ENCODE peak calls at places on chromosome 3, in eight cellular contexts. A is activated CD4-positive, alpha-beta T cell treated with anti-CD3 and anti-CD28 coated beads, Interleukin-2, amount 10 ng/mL, durations not matched to agents 7 days and 5 days; K is A172; U is stimulated activated CD8-positive, alpha-beta memory T cell treated with anti-CD3 and anti-CD28 coated beads, Interleukin-15, amount 100 ng/mL, for 1 hour; X is bronchial epithelial cell; G is MCF 10A; T is substantia nigra; L is kidney glomerular epithelial cell. M is an unnamed sample.

GRCh38 chr3:71067977-71068376 is 515.6 kb downstream of the FOXP1 start:
- DNase-seq in G (no peak), X (no peak), L (no peak), U (no peak), T (no peak), A (peak), K (no peak), M (no peak)

GRCh38 chr3:123711356-123711755 is 126.5 kb upstream of the HACD2 start:
- DNase-seq in X (no peak), K (no peak), A (no peak), T (no peak), U (no peak), L (no peak), G (no peak), M (no peak)

GRCh38 chr3:168088106-168088722 is 7.5 kb downstream of the GOLIM4 start:
- DNase-seq in L (no peak), T (no peak), U (no peak), G (peak), X (no peak), A (peak), K (peak), M (peak)

GRCh38 chr3:101886626-101887025 is 37.3 kb downstream of the NFKBIZ start:
- DNase-seq in T (no peak), X (peak), K (no peak), L (no peak), U (no peak), A (no peak), G (peak), M (no peak)

GRCh38 chr3:174295336-174295735 is 563.8 kb upstream of the NAALADL2 start:
- DNase-seq in A (no peak), X (no peak), K (no peak), U (no peak), L (no peak), T (no peak), G (no peak), M (no peak)

GRCh38 chr3:126733061-126733430 is 29.0 kb downstream of the CHCHD6 start:
- DNase-seq in L (no peak), A (no peak), G (no peak), U (no peak), X (no peak), K (no peak), T (no peak), M (no peak)

GRCh38 chr3:126113733-126114132 is 29.8 kb upstream of the SLC41A3 start:
- DNase-seq in L (no peak), T (no peak), U (no peak), G (no peak), A (no peak), K (no peak), X (no peak), M (no peak)

GRCh38 chr3:126535636-126536035 is 11.7 kb downstream of the CHST13 start:
- DNase-seq in G (no peak), U (no peak), K (no peak), X (no peak), A (no peak), L (no peak), T (no peak), M (no peak)